ENCODE peak calls at places on chromosomes 6 and 20, in five cellular contexts. K, N, Q, W and U are unnamed samples.

GRCh38 chr6:118810420-118811027 is 83.4 kb upstream of the ASF1A start:
- DNase-seq in Q (no peak), W (no peak), N (no peak), K (peak), U (peak)

GRCh38 chr20:1964061-1964460 is 29.8 kb downstream of the PDYN start:
- DNase-seq in N (no peak), Q (no peak), W (no peak), K (peak), U (no peak)

GRCh38 chr6:90072961-90073464 is 178.7 kb downstream of the GJA10 start:
- DNase-seq in Q (no peak), W (no peak), N (no peak), K (no peak), U (no peak)

GRCh38 chr20:47330933-47331708 is 25.4 kb downstream of the ZMYND8 start:
- DNase-seq in K (no peak), W (no peak), N (peak), Q (no peak), U (no peak)

GRCh38 chr6:43059168-43060033 is at the start of the genes KLC4 and MRPL2:
- DNase-seq in Q (peak), K (peak), N (peak), W (peak), U (peak)

GRCh38 chr20:49028684-49029083 is 17.4 kb upstream of the CSE1L start:
- DNase-seq in W (no peak), Q (no peak), N (no peak), K (no peak), U (no peak)

GRCh38 chr6:44556046-44556445 is 168.5 kb downstream of the CDC5L start:
- DNase-seq in K (peak), W (no peak), Q (no peak), N (no peak), U (no peak)

GRCh38 chr20:35312348-35312747 is 20.1 kb upstream of the FAM83C start:
- DNase-seq in Q (no peak), N (no peak), W (no peak), K (no peak), U (no peak)

GRCh38 chr6:16766043-16766521 is 4.8 kb upstream of the ATXN1 start:
- DNase-seq in Q (no peak), K (no peak), N (no peak), W (no peak), U (no peak)

GRCh38 chr6:90294989-90295853 is 1.4 kb downstream of the BACH2 start:
- DNase-seq in W (peak), Q (peak), N (peak), K (peak), U (peak)

GRCh38 chr6:166629628-166630027 is 2.6 kb upstream of the RPS6KA2 start:
- DNase-seq in K (no peak), W (no peak), Q (no peak), N (no peak), U (no peak)

GRCh38 chr6:113936093-113936934 is 34.6 kb downstream of the HDAC2 start:
- DNase-seq in W (peak), K (no peak), N (no peak), Q (no peak), U (peak)

GRCh38 chr6:17159240-17159639 is 57.4 kb downstream of the STMND1 start:
- DNase-seq in Q (no peak), W (no peak), N (no peak), K (no peak), U (no peak)

GRCh38 chr6:1825277-1825676 is 215.6 kb downstream of the FOXC1 start:
- DNase-seq in N (no peak), K (no peak), Q (no peak), W (no peak), U (no peak)

GRCh38 chr6:16130437-16130891 is 1.6 kb downstream of the MYLIP start:
- DNase-seq in N (no peak), K (no peak), Q (no peak), W (no peak), U (no peak)

GRCh38 chr20:1281279-1282057 is 15.4 kb downstream of the SNPH start:
- DNase-seq in K (no peak), N (no peak), Q (no peak), W (no peak), U (no peak)

GRCh38 chr6:30981942-30982772 is 1.4 kb upstream of the MUC21 start:
- DNase-seq in K (peak), N (no peak), Q (no peak), W (no peak), U (no peak)

GRCh38 chr6:88633782-88634181 is 329.6 kb downstream of the RNGTT start:
- DNase-seq in N (no peak), W (no peak), K (no peak), Q (no peak), U (no peak)

GRCh38 chr6:116118608-116119007 is 7.3 kb downstream of the COL10A1 start:
- DNase-seq in K (no peak), W (no peak), Q (no peak), N (no peak), U (no peak)

GRCh38 chr6:74018825-74019224 is 322.8 kb downstream of the CD109 start:
- DNase-seq in K (no peak), W (no peak), N (no peak), Q (no peak), U (no peak)

GRCh38 chr6:135162678-135163439 is 18.2 kb upstream of the MYB start:
- DNase-seq in N (peak), K (no peak), W (no peak), Q (no peak), U (no peak)

GRCh38 chr6:167341665-167342655 is 17.1 kb downstream of the TTLL2 start:
- DNase-seq in K (no peak), Q (no peak), W (no peak), N (no peak), U (no peak)

GRCh38 chr6:43570876-43571441 is 4.9 kb downstream of the XPO5 start:
- DNase-seq in Q (no peak), K (no peak), N (no peak), W (peak), U (peak)

GRCh38 chr6:87279051-87279595 is 43.3 kb upstream of the SMIM8 start:
- DNase-seq in Q (no peak), W (no peak), K (no peak), N (no peak), U (no peak)

GRCh38 chr20:61546641-61547040 is 294.6 kb downstream of the CDH4 start:
- DNase-seq in Q (no peak), W (no peak), N (no peak), K (no peak), U (no peak)

GRCh38 chr20:22353586-22353985 is 230.8 kb downstream of the FOXA2 start:
- DNase-seq in W (no peak), K (no peak), Q (no peak), N (no peak), U (no peak)

GRCh38 chr6:27772261-27773001 is 139.8 kb downstream of the OR2B2 start:
- DNase-seq in Q (peak), W (peak), K (peak), N (peak), U (peak)

GRCh38 chr20:35339007-35339406 is 46.8 kb upstream of the FAM83C start:
- DNase-seq in K (no peak), W (no peak), N (no peak), Q (no peak), U (no peak)

GRCh38 chr6:28884423-28885148 is 39.2 kb downstream of the TRIM27 start:
- DNase-seq in W (no peak), N (no peak), Q (no peak), K (no peak), U (no peak)

GRCh38 chr20:24782801-24783630 is 166.1 kb upstream of the CST7 start:
- DNase-seq in Q (no peak), K (no peak), N (no peak), W (no peak), U (no peak)

GRCh38 chr6:80132942-80133517 is 26.6 kb downstream of the BCKDHB start:
- DNase-seq in Q (peak), N (peak), W (no peak), K (peak), U (no peak)

GRCh38 chr6:44967481-44967880 is 360.6 kb upstream of the RUNX2 start:
- DNase-seq in N (no peak), W (no peak), K (no peak), Q (no peak), U (no peak)

GRCh38 chr6:117508450-117508971 is 26.0 kb downstream of the DCBLD1 start:
- DNase-seq in K (no peak), Q (no peak), W (no peak), N (no peak), U (no peak)

GRCh38 chr6:99151634-99152344 is 197.7 kb downstream of the FAXC start:
- DNase-seq in W (peak), K (peak), Q (no peak), N (no peak), U (peak)

GRCh38 chr6:84976516-84977420 is 212.4 kb upstream of the TBX18 start:
- DNase-seq in K (no peak), Q (no peak), W (no peak), N (no peak), U (no peak)

GRCh38 chr6:18371010-18371409 is 16.1 kb upstream of the RNF144B start:
- DNase-seq in W (no peak), K (no peak), N (no peak), Q (no peak), U (no peak)

GRCh38 chr20:13231031-13231752 is 10.1 kb downstream of the ISM1 start:
- DNase-seq in N (no peak), Q (no peak), K (no peak), W (no peak), U (no peak)